ENCODE peak calls at places on chromosomes 16 and 17, in six cellular contexts. One of them, this sample, is unnamed.

GRCh38 chr17:75602644-75603043 is 15.0 kb downstream of the MYO15B start:
- DNase-seq in colonic mucosa: no peak
- DNase-seq in GM23338: no peak
- DNase-seq in A549: no peak
- DNase-seq in activated B cell treated with CpG ODN at 0.5 μM for 24 hours: no peak
- DNase-seq in breast epithelium: no peak
- DNase-seq in this sample: no peak

GRCh38 chr17:62981933-62982332 is 15.9 kb downstream of the TANC2 start:
- DNase-seq in colonic mucosa: no peak
- DNase-seq in activated B cell treated with CpG ODN at 0.5 μM for 24 hours: no peak
- DNase-seq in breast epithelium: no peak
- DNase-seq in GM23338: peak; percentile 24
- DNase-seq in A549: peak; percentile 27
- DNase-seq in this sample: no peak

GRCh38 chr17:27226611-27227234 is 67.2 kb upstream of the WSB1 start:
- DNase-seq in activated B cell treated with CpG ODN at 0.5 μM for 24 hours: no peak
- DNase-seq in A549: peak; percentile 73
- DNase-seq in breast epithelium: no peak
- DNase-seq in colonic mucosa: no peak
- DNase-seq in GM23338: no peak
- DNase-seq in this sample: no peak

GRCh38 chr17:14205992-14206461 is 30.6 kb downstream of the CDRT15 start:
- DNase-seq in activated B cell treated with CpG ODN at 0.5 μM for 24 hours: no peak
- DNase-seq in GM23338: peak; percentile 17
- DNase-seq in A549: no peak
- DNase-seq in breast epithelium: peak; percentile 90
- DNase-seq in colonic mucosa: peak; percentile 79
- DNase-seq in this sample: no peak

GRCh38 chr17:45223541-45224528 is 2.1 kb downstream of the FMNL1 start:
- DNase-seq in activated B cell treated with CpG ODN at 0.5 μM for 24 hours: no peak
- DNase-seq in A549: no peak
- DNase-seq in GM23338: no peak
- DNase-seq in colonic mucosa: peak; percentile 21
- DNase-seq in breast epithelium: no peak
- DNase-seq in this sample: no peak

GRCh38 chr17:63622571-63623390 is 564 bp downstream of the MAP3K3 start:
- DNase-seq in breast epithelium: peak; percentile 71
- DNase-seq in activated B cell treated with CpG ODN at 0.5 μM for 24 hours: peak; percentile 67
- DNase-seq in A549: peak; percentile 65
- DNase-seq in colonic mucosa: peak; percentile 76
- DNase-seq in GM23338: peak; percentile 72
- DNase-seq in this sample: peak; percentile 43

GRCh38 chr16:29664133-29664912 is 1.3 kb downstream of the SPN start:
- DNase-seq in colonic mucosa: no peak
- DNase-seq in activated B cell treated with CpG ODN at 0.5 μM for 24 hours: no peak
- DNase-seq in GM23338: no peak
- DNase-seq in breast epithelium: no peak
- DNase-seq in A549: no peak
- DNase-seq in this sample: no peak

GRCh38 chr17:78879679-78880186 is 23.3 kb downstream of the CEP295NL start:
- DNase-seq in breast epithelium: peak; percentile 58
- DNase-seq in GM23338: no peak
- DNase-seq in A549: no peak
- DNase-seq in activated B cell treated with CpG ODN at 0.5 μM for 24 hours: no peak
- DNase-seq in colonic mucosa: peak; percentile 42
- DNase-seq in this sample: no peak

GRCh38 chr17:57552114-57552601 is 192.9 kb downstream of the CCDC182 start:
- DNase-seq in colonic mucosa: no peak
- DNase-seq in breast epithelium: no peak
- DNase-seq in GM23338: peak; percentile 78
- DNase-seq in A549: no peak
- DNase-seq in activated B cell treated with CpG ODN at 0.5 μM for 24 hours: peak; percentile 46
- DNase-seq in this sample: no peak

GRCh38 chr17:40901981-40902862 is 17.2 kb upstream of the KRT20 start:
- DNase-seq in A549: peak; percentile 95
- DNase-seq in GM23338: no peak
- DNase-seq in colonic mucosa: peak; percentile 82
- DNase-seq in activated B cell treated with CpG ODN at 0.5 μM for 24 hours: no peak
- DNase-seq in breast epithelium: no peak
- DNase-seq in this sample: no peak

GRCh38 chr16:53304334-53304733 is 129.9 kb upstream of the RBL2 start:
- DNase-seq in colonic mucosa: no peak
- DNase-seq in GM23338: no peak
- DNase-seq in activated B cell treated with CpG ODN at 0.5 μM for 24 hours: no peak
- DNase-seq in A549: no peak
- DNase-seq in breast epithelium: no peak
- DNase-seq in this sample: no peak

GRCh38 chr17:51955245-51955644 is 203.3 kb downstream of the CA10 start:
- DNase-seq in A549: no peak
- DNase-seq in GM23338: no peak
- DNase-seq in activated B cell treated with CpG ODN at 0.5 μM for 24 hours: no peak
- DNase-seq in colonic mucosa: no peak
- DNase-seq in breast epithelium: no peak
- DNase-seq in this sample: no peak

GRCh38 chr17:81418710-81419332 is 23.6 kb downstream of the BAHCC1 start:
- DNase-seq in colonic mucosa: peak; percentile 70
- DNase-seq in activated B cell treated with CpG ODN at 0.5 μM for 24 hours: no peak
- DNase-seq in GM23338: no peak
- DNase-seq in breast epithelium: no peak
- DNase-seq in A549: peak; percentile 84
- DNase-seq in this sample: no peak

GRCh38 chr16:69861276-69862030 is 89.7 kb upstream of the CLEC18A start:
- DNase-seq in breast epithelium: no peak
- DNase-seq in A549: no peak
- DNase-seq in colonic mucosa: peak; percentile 61
- DNase-seq in GM23338: no peak
- DNase-seq in activated B cell treated with CpG ODN at 0.5 μM for 24 hours: no peak
- DNase-seq in this sample: no peak

GRCh38 chr16:73196670-73197069 is 148.7 kb upstream of the ZFHX3 start:
- DNase-seq in GM23338: peak; percentile 92
- DNase-seq in activated B cell treated with CpG ODN at 0.5 μM for 24 hours: no peak
- DNase-seq in A549: peak; percentile 81
- DNase-seq in breast epithelium: peak; percentile 62
- DNase-seq in colonic mucosa: peak; percentile 80
- DNase-seq in this sample: no peak

GRCh38 chr17:76997981-76998531 is 129.9 kb downstream of the MGAT5B start:
- DNase-seq in A549: no peak
- DNase-seq in colonic mucosa: no peak
- DNase-seq in GM23338: no peak
- DNase-seq in activated B cell treated with CpG ODN at 0.5 μM for 24 hours: peak; percentile 40
- DNase-seq in breast epithelium: peak; percentile 28
- DNase-seq in this sample: no peak

GRCh38 chr17:75587718-75588545 is at the start of gene MYO15B:
- DNase-seq in activated B cell treated with CpG ODN at 0.5 μM for 24 hours: peak; percentile 73
- DNase-seq in A549: no peak
- DNase-seq in breast epithelium: no peak
- DNase-seq in colonic mucosa: peak; percentile 57
- DNase-seq in GM23338: peak; percentile 79
- DNase-seq in this sample: peak; percentile 58

GRCh38 chr17:50317121-50317520 is 28.8 kb upstream of the XYLT2 start:
- DNase-seq in breast epithelium: no peak
- DNase-seq in A549: no peak
- DNase-seq in GM23338: no peak
- DNase-seq in colonic mucosa: no peak
- DNase-seq in activated B cell treated with CpG ODN at 0.5 μM for 24 hours: no peak
- DNase-seq in this sample: no peak

GRCh38 chr17:15123593-15124590 is 141.2 kb downstream of the PMP22 start:
- DNase-seq in GM23338: no peak
- DNase-seq in A549: no peak
- DNase-seq in breast epithelium: no peak
- DNase-seq in activated B cell treated with CpG ODN at 0.5 μM for 24 hours: no peak
- DNase-seq in colonic mucosa: no peak
- DNase-seq in this sample: no peak

GRCh38 chr17:44541884-44542581 is 15.3 kb upstream of the FZD2 start:
- DNase-seq in GM23338: peak; percentile 77
- DNase-seq in activated B cell treated with CpG ODN at 0.5 μM for 24 hours: no peak
- DNase-seq in A549: no peak
- DNase-seq in breast epithelium: no peak
- DNase-seq in colonic mucosa: no peak
- DNase-seq in this sample: no peak

GRCh38 chr17:68400404-68400735 is 56.9 kb downstream of the WIPI1 start:
- DNase-seq in colonic mucosa: peak; percentile 4
- DNase-seq in GM23338: no peak
- DNase-seq in activated B cell treated with CpG ODN at 0.5 μM for 24 hours: no peak
- DNase-seq in A549: no peak
- DNase-seq in breast epithelium: no peak
- DNase-seq in this sample: no peak

GRCh38 chr16:3479654-3480216 is 15.6 kb downstream of the C16orf90 start:
- DNase-seq in colonic mucosa: no peak
- DNase-seq in activated B cell treated with CpG ODN at 0.5 μM for 24 hours: no peak
- DNase-seq in GM23338: no peak
- DNase-seq in A549: no peak
- DNase-seq in breast epithelium: no peak
- DNase-seq in this sample: no peak

GRCh38 chr16:69937465-69937951 is 13.6 kb upstream of the CLEC18A start:
- DNase-seq in breast epithelium: no peak
- DNase-seq in colonic mucosa: no peak
- DNase-seq in GM23338: peak; percentile 59
- DNase-seq in A549: peak; percentile 72
- DNase-seq in activated B cell treated with CpG ODN at 0.5 μM for 24 hours: no peak
- DNase-seq in this sample: no peak

GRCh38 chr16:19898924-19899604 is 14.4 kb upstream of the GPRC5B start:
- DNase-seq in A549: peak; percentile 66
- DNase-seq in breast epithelium: no peak
- DNase-seq in activated B cell treated with CpG ODN at 0.5 μM for 24 hours: no peak
- DNase-seq in colonic mucosa: peak; percentile 55
- DNase-seq in GM23338: peak; percentile 90
- DNase-seq in this sample: no peak

GRCh38 chr16:3458852-3459361 is 15.4 kb downstream of the NAA60 start:
- DNase-seq in A549: peak; percentile 56
- DNase-seq in GM23338: no peak
- DNase-seq in colonic mucosa: peak; percentile 80
- DNase-seq in activated B cell treated with CpG ODN at 0.5 μM for 24 hours: no peak
- DNase-seq in breast epithelium: no peak
- DNase-seq in this sample: no peak

GRCh38 chr17:2706911-2707510 is 4.6 kb downstream of the CLUH start:
- DNase-seq in A549: no peak
- DNase-seq in colonic mucosa: no peak
- DNase-seq in activated B cell treated with CpG ODN at 0.5 μM for 24 hours: no peak
- DNase-seq in breast epithelium: no peak
- DNase-seq in GM23338: no peak
- DNase-seq in this sample: no peak

GRCh38 chr17:33778505-33779398 is 476.3 kb upstream of the CCL2 start:
- DNase-seq in breast epithelium: no peak
- DNase-seq in activated B cell treated with CpG ODN at 0.5 μM for 24 hours: no peak
- DNase-seq in A549: peak; percentile 77
- DNase-seq in GM23338: peak; percentile 74
- DNase-seq in colonic mucosa: peak; percentile 30
- DNase-seq in this sample: peak; percentile 65

GRCh38 chr16:57781741-57782606 is 20.3 kb downstream of the KIFC3 start:
- DNase-seq in A549: no peak
- DNase-seq in GM23338: no peak
- DNase-seq in colonic mucosa: no peak
- DNase-seq in breast epithelium: no peak
- DNase-seq in activated B cell treated with CpG ODN at 0.5 μM for 24 hours: no peak
- DNase-seq in this sample: no peak

GRCh38 chr16:600781-601180 is 10.9 kb downstream of the RAB40C start:
- DNase-seq in colonic mucosa: no peak
- DNase-seq in A549: no peak
- DNase-seq in breast epithelium: no peak
- DNase-seq in activated B cell treated with CpG ODN at 0.5 μM for 24 hours: no peak
- DNase-seq in GM23338: peak; percentile 69
- DNase-seq in this sample: no peak
- TF ChIP-seq CTCF in colonic mucosa: no peak
- TF ChIP-seq CTCF in A549: peak; percentile 19
- TF ChIP-seq CTCF in breast epithelium: no peak
- TF ChIP-seq CTCF in activated B cell treated with CpG ODN at 0.5 μM for 24 hours: no peak
- TF ChIP-seq CTCF in GM23338: peak; percentile 46
- TF ChIP-seq CTCF in this sample: no peak

DNA sequence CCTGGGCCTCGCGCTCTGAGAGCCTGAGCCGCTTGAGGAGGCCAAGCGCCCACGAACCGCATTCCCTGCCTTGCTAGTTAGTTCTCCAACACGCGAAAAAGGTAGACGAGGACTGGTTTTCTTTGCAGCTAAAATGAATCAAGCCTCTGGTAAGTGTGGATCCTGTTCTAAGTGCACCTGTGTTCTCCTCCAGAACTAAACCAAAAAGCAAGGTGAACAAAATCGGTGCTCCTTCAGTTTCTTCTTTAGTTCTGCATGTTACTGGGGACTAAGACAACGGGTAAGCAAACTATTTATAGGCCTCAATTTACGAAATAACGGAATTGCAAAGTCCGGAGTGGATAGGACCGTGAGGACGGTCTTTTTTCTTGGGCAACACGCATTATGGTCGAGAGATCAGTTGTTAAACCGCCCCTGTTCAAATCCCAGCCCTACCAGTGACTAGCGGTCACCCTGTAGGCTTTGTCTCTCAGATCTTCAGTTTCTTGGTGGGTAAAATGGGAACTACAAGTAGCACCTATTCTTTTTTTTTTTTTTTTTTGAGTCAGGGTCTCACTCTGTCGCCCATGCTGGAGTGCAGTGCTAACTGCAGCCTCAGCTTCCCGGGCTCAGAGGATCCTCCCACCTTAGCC is 993 bp upstream of the ANKRD11 start:
- DNase-seq in GM23338: peak; percentile 76
- DNase-seq in colonic mucosa: no peak
- DNase-seq in A549: peak; percentile 46
- DNase-seq in breast epithelium: no peak
- DNase-seq in activated B cell treated with CpG ODN at 0.5 μM for 24 hours: no peak
- DNase-seq in this sample: no peak
- TF ChIP-seq CTCF in GM23338: peak; percentile 14
- TF ChIP-seq CTCF in colonic mucosa: no peak
- TF ChIP-seq CTCF in A549: no peak
- TF ChIP-seq CTCF in breast epithelium: no peak
- TF ChIP-seq CTCF in activated B cell treated with CpG ODN at 0.5 μM for 24 hours: no peak
- TF ChIP-seq CTCF in this sample: peak; percentile 40

DNA sequence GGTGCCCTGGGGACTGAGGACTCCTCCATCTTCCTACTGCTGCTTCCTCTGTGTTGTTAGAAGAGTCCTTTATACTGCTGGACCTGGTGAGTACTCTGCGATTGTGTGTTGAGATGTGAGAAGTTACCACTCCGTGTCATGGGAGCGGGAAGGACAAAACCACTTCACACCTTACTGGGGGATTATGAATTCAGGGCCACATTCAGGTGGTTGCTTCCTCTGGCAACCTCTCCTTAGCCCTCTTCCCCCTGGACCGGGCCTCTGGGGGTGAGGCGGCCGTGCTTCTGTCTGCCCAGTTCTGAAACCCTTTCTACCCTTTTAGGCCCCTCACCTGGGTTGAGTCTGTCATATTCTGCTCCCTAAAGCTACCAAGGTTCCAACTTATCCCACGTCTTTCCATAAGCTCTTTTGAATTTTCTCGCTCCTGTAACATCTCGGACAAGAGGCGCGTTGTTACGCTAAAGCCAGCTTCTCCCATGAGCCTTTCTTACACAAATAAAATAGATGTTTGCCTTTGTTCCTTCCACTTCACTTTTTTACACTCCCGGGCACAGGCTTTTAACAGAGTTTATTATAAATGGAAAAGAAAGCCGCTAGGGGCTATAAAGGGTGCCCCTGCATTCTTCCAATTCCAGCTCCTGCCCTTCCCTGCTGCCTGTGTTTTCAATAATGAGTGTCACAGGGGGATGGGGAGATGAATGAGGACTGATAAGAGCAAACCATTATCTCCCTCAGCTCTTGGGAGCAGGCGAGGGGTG is 20.7 kb upstream of the CDH13 start:
- DNase-seq in colonic mucosa: no peak
- DNase-seq in activated B cell treated with CpG ODN at 0.5 μM for 24 hours: no peak
- DNase-seq in A549: no peak
- DNase-seq in GM23338: peak; percentile 81
- DNase-seq in breast epithelium: no peak
- DNase-seq in this sample: no peak
- TF ChIP-seq CTCF in colonic mucosa: no peak
- TF ChIP-seq CTCF in activated B cell treated with CpG ODN at 0.5 μM for 24 hours: no peak
- TF ChIP-seq CTCF in A549: no peak
- TF ChIP-seq CTCF in GM23338: no peak
- TF ChIP-seq CTCF in breast epithelium: no peak
- TF ChIP-seq CTCF in this sample: no peak

GRCh38 chr16:1430759-1431496 is at the start of gene PERCC1:
- DNase-seq in A549: no peak
- DNase-seq in colonic mucosa: no peak
- DNase-seq in breast epithelium: peak; percentile 79
- DNase-seq in activated B cell treated with CpG ODN at 0.5 μM for 24 hours: no peak
- DNase-seq in GM23338: no peak
- DNase-seq in this sample: no peak
- TF ChIP-seq CTCF in A549: no peak
- TF ChIP-seq CTCF in colonic mucosa: no peak
- TF ChIP-seq CTCF in breast epithelium: no peak
- TF ChIP-seq CTCF in activated B cell treated with CpG ODN at 0.5 μM for 24 hours: no peak
- TF ChIP-seq CTCF in GM23338: no peak
- TF ChIP-seq CTCF in this sample: no peak